ENCODE peak calls at places on chromosomes 7 and 10, in six cellular contexts. H is activated gamma-delta T cell treated with Interleukin-2 at 50 U/mL for 16 hours; J is GM10248; U is stomach; G is non-pigmented ciliary epithelial cell; X is activated effector memory CD4-positive, alpha-beta T cell treated with anti-CD3 and anti-CD28 coated beads, Interleukin-2, amount 50 U/mL, for 16 hours. W is an unnamed sample.

GRCh38 chr10:470339-471003 is 219.0 kb downstream of the DIP2C start:
- DNase-seq in H (peak), J (no peak), G (no peak), U (no peak), X (peak), W (no peak)

GRCh38 chr7:77788327-77788902 is 9.8 kb downstream of the TMEM60 start:
- DNase-seq in H (no peak), G (no peak), J (no peak), X (no peak), U (no peak), W (no peak)

GRCh38 chr10:100057948-100058347 is 23.7 kb downstream of the CPN1 start:
- DNase-seq in X (no peak), H (no peak), U (no peak), J (no peak), G (no peak), W (no peak)

GRCh38 chr10:774661-775244 is 85.3 kb upstream of the DIP2C start:
- DNase-seq in J (no peak), X (no peak), G (no peak), H (no peak), U (peak), W (no peak)

GRCh38 chr7:16933296-16934248 is 51.8 kb upstream of the AGR3 start:
- DNase-seq in J (no peak), U (no peak), H (no peak), X (no peak), G (no peak), W (no peak)

GRCh38 chr7:73520673-73521635 is 1.1 kb downstream of the BAZ1B start:
- DNase-seq in U (no peak), G (no peak), X (peak), J (no peak), H (no peak), W (peak)

GRCh38 chr10:47020491-47020890 is 109.3 kb downstream of the PTPN20 start:
- DNase-seq in U (peak), H (no peak), X (peak), J (peak), G (no peak), W (no peak)

GRCh38 chr7:16563281-16564022 is 36.8 kb downstream of the LRRC72 start:
- DNase-seq in J (no peak), H (no peak), X (no peak), G (no peak), U (no peak), W (peak)

GRCh38 chr7:156889089-156889488 is 3.9 kb downstream of the LMBR1 start:
- DNase-seq in U (no peak), G (no peak), J (no peak), H (no peak), X (no peak), W (no peak)

GRCh38 chr10:86281396-86281795 is 85.2 kb downstream of the GRID1 start:
- DNase-seq in X (peak), U (no peak), G (no peak), J (no peak), H (no peak), W (no peak)

GRCh38 chr10:4229106-4229505 is 444.1 kb upstream of the KLF6 start:
- DNase-seq in X (no peak), U (no peak), G (no peak), H (no peak), J (no peak), W (no peak)

GRCh38 chr7:18459439-18459838 is 36.1 kb upstream of the HDAC9 start:
- DNase-seq in H (no peak), U (no peak), X (no peak), J (no peak), G (no peak), W (no peak)

GRCh38 chr7:47786557-47787248 is 161.6 kb downstream of the PKD1L1 start:
- DNase-seq in H (no peak), U (no peak), G (peak), X (no peak), J (no peak), W (no peak)

GRCh38 chr7:1060315-1061080 is 16.2 kb downstream of the GPR146 start:
- DNase-seq in X (no peak), H (no peak), J (no peak), U (peak), G (no peak), W (peak)

GRCh38 chr7:22992874-22993840 is 20.8 kb downstream of the HYCC1 start:
- DNase-seq in X (no peak), G (no peak), U (no peak), H (no peak), J (no peak), W (peak)

GRCh38 chr10:66862687-66863290 is 63.0 kb upstream of the LRRTM3 start:
- DNase-seq in U (no peak), X (no peak), G (no peak), J (no peak), H (no peak), W (no peak)

GRCh38 chr10:79245539-79246208 is 101.6 kb upstream of the PPIF start:
- DNase-seq in U (no peak), H (no peak), G (no peak), X (no peak), J (no peak), W (no peak)

GRCh38 chr7:134798155-134798554 is 18.7 kb downstream of the CALD1 start:
- DNase-seq in G (no peak), J (no peak), X (no peak), U (no peak), H (no peak), W (no peak)

GRCh38 chr10:5570007-5570655 is 45.4 kb downstream of the CALML3 start:
- DNase-seq in J (no peak), H (no peak), X (no peak), U (no peak), G (no peak), W (no peak)

GRCh38 chr7:128020161-128020560 is 11.1 kb downstream of the LRRC4 start:
- DNase-seq in X (no peak), J (no peak), U (no peak), H (no peak), G (no peak), W (peak)

GRCh38 chr7:13161125-13161524 is 473.7 kb downstream of the ARL4A start:
- DNase-seq in J (no peak), X (no peak), G (no peak), U (no peak), H (no peak), W (no peak)

GRCh38 chr7:158816995-158817394 is 12.3 kb downstream of the ESYT2 start:
- DNase-seq in H (no peak), J (no peak), X (no peak), G (no peak), U (peak), W (no peak)

GRCh38 chr7:159112136-159113011 is 32.3 kb downstream of the VIPR2 start:
- DNase-seq in G (no peak), H (no peak), X (peak), J (no peak), U (no peak), W (no peak)

GRCh38 chr7:82156938-82157337 is 286.6 kb downstream of the CACNA2D1 start:
- DNase-seq in H (no peak), G (no peak), X (no peak), U (no peak), J (no peak), W (no peak)

GRCh38 chr7:135834262-135834661 is 85.6 kb upstream of the FAM180A start:
- DNase-seq in G (no peak), J (no peak), X (no peak), H (no peak), U (no peak), W (no peak)

GRCh38 chr7:150356265-150356897 is 12.2 kb upstream of the REPIN1 start:
- DNase-seq in X (peak), J (peak), U (no peak), G (no peak), H (peak), W (peak)

GRCh38 chr7:45573636-45574470 is at the start of gene ADCY1:
- DNase-seq in H (no peak), U (no peak), G (no peak), X (no peak), J (peak), W (no peak)

GRCh38 chr7:38222481-38223096 is 44.5 kb downstream of the STARD3NL start:
- DNase-seq in U (no peak), H (no peak), G (no peak), J (peak), X (no peak), W (peak)

GRCh38 chr7:55192718-55193117 is 172.4 kb upstream of the LANCL2 start:
- DNase-seq in G (peak), X (no peak), U (no peak), H (no peak), J (no peak), W (no peak)

GRCh38 chr7:73851410-73852338 is 9.3 kb upstream of the TMEM270 start:
- DNase-seq in U (no peak), J (peak), H (no peak), X (no peak), G (peak), W (no peak)

GRCh38 chr7:12386237-12386839 is 17.3 kb downstream of the VWDE start:
- DNase-seq in U (no peak), G (no peak), H (no peak), J (no peak), X (no peak), W (no peak)

GRCh38 chr7:8443871-8444756 is 10.7 kb downstream of the NXPH1 start:
- DNase-seq in J (no peak), X (no peak), G (no peak), H (no peak), U (no peak), W (no peak)

GRCh38 chr10:21125471-21126228 is 228.5 kb upstream of the NEBL start:
- DNase-seq in H (no peak), G (no peak), J (no peak), U (no peak), X (no peak), W (no peak)

GRCh38 chr7:112638675-112639400 is 151.4 kb downstream of the TMEM168 start:
- DNase-seq in U (no peak), H (no peak), G (no peak), J (no peak), X (no peak), W (no peak)

GRCh38 chr10:78042058-78042751 is 8.5 kb downstream of the RPS24 start:
- DNase-seq in J (no peak), H (no peak), G (no peak), X (no peak), U (no peak), W (no peak)